ENCODE peak calls at places on chromosomes 2 and 18, in ten cellular contexts. M is AG09319; U is NCI-H345; A is activated naive CD8-positive, alpha-beta T cell treated with anti-CD3 and anti-CD28 coated beads, Interleukin-2, amount 10 ng/mL, durations not matched to agents 7 days and 5 days; N is NCI-H1092; R is OCI-LY7; D is stimulated activated CD8-positive, alpha-beta memory T cell treated with anti-CD3 and anti-CD28 coated beads, Interleukin-12 subunit alpha, Interleukin-12 subunit beta, amount 100 ng/mL, for 1 hour; K is kidney tubule cell; T is lower leg skin; P is thoracic aorta. G is an unnamed sample.

GRCh38 chr2:101238930-101239759 is 13.5 kb upstream of the CNOT11 start:
- DNase-seq in U (no peak), A (no peak), M (no peak), D (no peak), N (no peak), T (peak), R (no peak), P (no peak), K (peak), G (no peak)

GRCh38 chr2:67898605-67899004 is 164.2 kb downstream of the C1D start:
- DNase-seq in M (no peak), N (no peak), A (no peak), D (no peak), U (no peak), K (no peak), T (no peak), P (no peak), R (no peak), G (no peak)

GRCh38 chr2:77977486-77978063 is 455.4 kb upstream of the LRRTM4 start:
- DNase-seq in M (no peak), A (no peak), U (no peak), T (no peak), P (no peak), R (no peak), K (peak), D (no peak), N (no peak), G (no peak)

GRCh38 chr2:32947484-32948143 is 861 bp downstream of the LTBP1 start:
- DNase-seq in K (peak), N (no peak), D (no peak), R (peak), U (peak), M (no peak), A (peak), P (no peak), T (no peak), G (no peak)

GRCh38 chr18:56651771-56652092 is 573 bp downstream of the WDR7 start:
- DNase-seq in M (no peak), P (no peak), U (no peak), R (no peak), N (no peak), D (no peak), A (no peak), K (no peak), T (no peak), G (no peak)

GRCh38 chr18:79528296-79528695 is 132.6 kb downstream of the NFATC1 start:
- DNase-seq in U (no peak), T (no peak), A (no peak), R (no peak), M (no peak), K (no peak), P (no peak), D (no peak), N (no peak), G (no peak)

GRCh38 chr2:226977775-226978190 is 141.9 kb downstream of the RHBDD1 start:
- DNase-seq in R (no peak), A (no peak), N (peak), D (no peak), K (no peak), T (no peak), M (no peak), P (no peak), U (no peak), G (no peak)

GRCh38 chr2:38856165-38856564 is 19.6 kb downstream of the DHX57 start:
- DNase-seq in R (no peak), N (no peak), P (no peak), M (no peak), U (no peak), T (no peak), D (no peak), A (no peak), K (peak), G (no peak)

GRCh38 chr18:22831441-22831904 is 101.7 kb upstream of the RBBP8 start:
- DNase-seq in R (peak), T (no peak), K (peak), D (no peak), P (no peak), A (no peak), M (no peak), U (no peak), N (no peak), G (no peak)

GRCh38 chr2:223414646-223415045 is 187.5 kb downstream of the SCG2 start:
- DNase-seq in N (no peak), U (no peak), M (peak), D (no peak), P (peak), R (no peak), T (peak), K (no peak), A (no peak), G (no peak)

GRCh38 chr2:215002500-215002899 is 135.9 kb downstream of the ABCA12 start:
- DNase-seq in A (no peak), N (no peak), U (no peak), R (peak), P (no peak), D (no peak), M (peak), T (no peak), K (peak), G (no peak)

GRCh38 chr2:234378440-234378839 is 118.4 kb downstream of the ARL4C start:
- DNase-seq in R (no peak), T (no peak), U (no peak), M (no peak), A (no peak), P (no peak), D (no peak), K (no peak), N (no peak), G (no peak)

GRCh38 chr2:177478029-177478428 is 85.5 kb downstream of the AGPS start:
- DNase-seq in M (no peak), D (no peak), R (no peak), T (no peak), U (no peak), P (no peak), K (no peak), A (no peak), N (no peak), G (no peak)

GRCh38 chr2:197847666-197848401 is 43.4 kb downstream of the PLCL1 start:
- DNase-seq in U (no peak), A (no peak), P (no peak), M (no peak), K (peak), D (no peak), T (no peak), R (no peak), N (no peak), G (no peak)

GRCh38 chr2:42693013-42693575 is 70.8 kb downstream of the OXER1 start:
- DNase-seq in T (no peak), A (peak), K (no peak), M (no peak), U (no peak), P (no peak), N (no peak), D (no peak), R (no peak), G (no peak)

GRCh38 chr2:42045956-42046748 is 1.7 kb upstream of the PKDCC start:
- DNase-seq in D (no peak), R (no peak), T (no peak), M (no peak), N (peak), U (peak), K (no peak), P (no peak), A (no peak), G (no peak)

GRCh38 chr2:134232868-134233732 is 20.8 kb upstream of the MGAT5 start:
- DNase-seq in U (no peak), D (no peak), N (no peak), A (no peak), M (no peak), K (peak), R (peak), T (no peak), P (no peak), G (no peak)